ENCODE peak calls at places on chromosomes 3 and 15, in ten cellular contexts. C is astrocyte of the spinal cord, J is mucosa of descending colon, T is K562, M is body of pancreas, S is NB4, L is HFF-Myc, O is A549, Y is tibial artery, B is fibroblast of lung. P is an unnamed sample.

GRCh38 chr3:111758642-111759041 is 100.4 kb upstream of the PHLDB2 start:
- DNase-seq in C (no peak), J (no peak), T (no peak), M (no peak), S (peak), L (no peak), O (no peak), Y (no peak), B (peak), P (peak)

GRCh38 chr15:65212097-65212496 is 824 bp upstream of the CILP start:
- DNase-seq in C (no peak), J (no peak), T (peak), M (no peak), S (peak), L (no peak), O (peak), Y (no peak), B (no peak), P (no peak)

GRCh38 chr3:70040386-70040785 is 40.9 kb downstream of the SAMMSON start:
- DNase-seq in C (no peak), J (no peak), T (no peak), M (no peak), S (no peak), L (no peak), O (no peak), Y (no peak), B (no peak), P (no peak)

GRCh38 chr3:127589600-127590281 is 792 bp downstream of the TPRA1 start:
- DNase-seq in C (peak), J (no peak), T (no peak), M (peak), S (peak), L (no peak), O (no peak), Y (peak), B (no peak), P (no peak)

GRCh38 chr15:38069506-38069905 is 135.1 kb downstream of the TMCO5A start:
- DNase-seq in C (peak), J (peak), T (no peak), M (no peak), S (peak), L (peak), O (peak), Y (peak), B (peak), P (peak)

GRCh38 chr3:52934626-52935530 is 37.5 kb upstream of the STIMATE start:
- DNase-seq in C (peak), J (no peak), T (peak), M (peak), S (peak), L (peak), O (peak), Y (no peak), B (peak), P (peak)

GRCh38 chr3:134357914-134358811 is 16.1 kb downstream of the AMOTL2 start:
- DNase-seq in C (peak), J (peak), T (peak), M (peak), S (peak), L (peak), O (no peak), Y (peak), B (peak), P (peak)

GRCh38 chr3:63295806-63296205 is 17.7 kb downstream of the SYNPR start:
- DNase-seq in C (no peak), J (no peak), T (no peak), M (peak), S (no peak), L (no peak), O (no peak), Y (no peak), B (no peak), P (no peak)

GRCh38 chr3:56042326-56042951 is 425.8 kb downstream of the ERC2 start:
- DNase-seq in C (peak), J (no peak), T (peak), M (no peak), S (peak), L (peak), O (peak), Y (no peak), B (peak), P (peak)

GRCh38 chr3:172142074-172143059 is 103.0 kb downstream of the FNDC3B start:
- DNase-seq in C (peak), J (no peak), T (no peak), M (no peak), S (peak), L (peak), O (no peak), Y (no peak), B (peak), P (peak)

GRCh38 chr3:156865732-156866131 is 39.6 kb downstream of the LEKR1 start:
- DNase-seq in C (peak), J (no peak), T (no peak), M (no peak), S (no peak), L (no peak), O (no peak), Y (no peak), B (peak), P (peak)

GRCh38 chr15:85396554-85396953 is 16.2 kb downstream of the AKAP13 start:
- DNase-seq in C (no peak), J (no peak), T (no peak), M (no peak), S (no peak), L (no peak), O (no peak), Y (no peak), B (no peak), P (no peak)

GRCh38 chr3:10746001-10746400 is 70.0 kb upstream of the SLC6A11 start:
- DNase-seq in C (no peak), J (no peak), T (no peak), M (no peak), S (no peak), L (no peak), O (no peak), Y (no peak), B (no peak), P (no peak)

GRCh38 chr3:66572938-66573710 is 72.3 kb upstream of the LRIG1 start:
- DNase-seq in C (no peak), J (no peak), T (peak), M (no peak), S (peak), L (no peak), O (peak), Y (no peak), B (no peak), P (no peak)

GRCh38 chr3:198079771-198080520 is 119.9 kb downstream of the LMLN start:
- DNase-seq in C (no peak), J (no peak), T (peak), M (peak), S (peak), L (no peak), O (no peak), Y (no peak), B (peak), P (no peak)

GRCh38 chr15:62848631-62849050 is 193.9 kb upstream of the TPM1 start:
- DNase-seq in C (no peak), J (no peak), T (no peak), M (no peak), S (no peak), L (no peak), O (no peak), Y (no peak), B (peak), P (peak)
- TF ChIP-seq CTCF in C (peak), J (no peak), T (no peak), M (no peak), S (no peak), L (no peak), O (peak), Y (no peak), B (peak), P (no peak)

DNA sequence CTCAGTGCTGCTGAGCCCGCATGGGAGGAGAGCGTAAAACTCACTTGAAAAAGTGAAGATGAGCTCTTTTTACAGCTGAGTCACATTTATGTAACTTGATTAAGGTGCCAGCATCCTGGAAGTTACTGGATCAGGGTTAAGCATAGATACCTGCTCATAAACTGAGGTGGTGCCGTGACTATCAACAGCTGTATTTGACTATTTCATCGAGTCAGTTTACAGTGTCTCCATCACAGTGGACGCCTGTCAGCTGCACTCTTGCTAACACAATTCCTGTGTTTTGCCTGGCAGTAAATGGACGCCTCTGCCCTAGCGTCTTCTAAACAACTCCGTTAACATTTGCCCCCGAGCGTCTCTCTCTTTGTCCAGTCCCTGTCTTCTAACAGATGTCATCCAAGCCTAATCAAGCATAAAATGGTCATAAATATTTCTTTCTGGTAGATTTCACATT is 414.5 kb downstream of the FOXP1 start:
- DNase-seq in C (peak), J (no peak), T (no peak), M (no peak), S (no peak), L (no peak), O (no peak), Y (no peak), B (peak), P (no peak)
- H3K4me3 ChIP-seq in C (no peak), J (no peak), T (no peak), M (no peak), S (no peak), L (no peak), O (no peak), Y (peak), B (no peak), P (no peak)

DNA sequence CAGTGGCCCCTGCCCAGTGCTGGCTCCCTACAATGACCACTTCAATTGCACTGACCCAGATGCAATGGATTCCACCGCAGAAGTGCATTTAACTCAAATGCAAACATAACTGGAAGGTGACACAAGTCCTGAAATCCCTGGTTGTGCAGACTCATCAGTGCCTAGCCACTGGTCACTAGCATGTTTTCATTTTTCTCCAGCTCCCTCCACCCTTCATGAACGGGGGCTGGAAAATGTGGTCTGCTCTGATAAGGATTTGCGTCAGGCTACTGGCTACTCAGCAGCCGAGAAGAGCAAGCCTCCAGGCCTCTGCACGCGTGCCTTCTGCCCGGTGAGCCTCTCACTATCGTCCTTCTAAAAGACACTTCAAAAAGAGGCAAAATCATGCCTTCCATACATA is 27.4 kb upstream of the FURIN start:
- DNase-seq in C (no peak), J (no peak), T (peak), M (no peak), S (peak), L (no peak), O (no peak), Y (no peak), B (peak), P (no peak)
- TF ChIP-seq CTCF in C (no peak), J (no peak), T (no peak), M (no peak), S (no peak), L (no peak), O (no peak), Y (no peak), B (no peak), P (no peak)

GRCh38 chr3:128727485-128727884 is 1.5 kb downstream of the RAB7A start:
- DNase-seq in C (no peak), J (no peak), T (no peak), M (no peak), S (no peak), L (no peak), O (no peak), Y (no peak), B (no peak), P (no peak)
- H3K4me3 ChIP-seq in C (peak), J (no peak), T (peak), M (peak), S (peak), L (peak), O (peak), Y (peak), B (peak), P (peak)

GRCh38 chr15:63503739-63504246 is 600 bp upstream of the USP3 start:
- DNase-seq in C (peak), J (peak), T (peak), M (peak), S (peak), L (no peak), O (peak), Y (no peak), B (peak), P (peak)

GRCh38 chr15:63502843-63503738 is 1.3 kb upstream of the USP3 start:
- DNase-seq in C (peak), J (peak), T (peak), M (peak), S (peak), L (no peak), O (peak), Y (peak), B (peak), P (peak)

GRCh38 chr15:63504979-63505841 is 817 bp downstream of the USP3 start:
- DNase-seq in C (peak), J (peak), T (peak), M (peak), S (peak), L (no peak), O (no peak), Y (peak), B (peak), P (peak)

GRCh38 chr15:63505842-63506222 is 1.4 kb downstream of the USP3 start:
- DNase-seq in C (no peak), J (no peak), T (no peak), M (no peak), S (no peak), L (no peak), O (no peak), Y (no peak), B (peak), P (no peak)

DNA sequence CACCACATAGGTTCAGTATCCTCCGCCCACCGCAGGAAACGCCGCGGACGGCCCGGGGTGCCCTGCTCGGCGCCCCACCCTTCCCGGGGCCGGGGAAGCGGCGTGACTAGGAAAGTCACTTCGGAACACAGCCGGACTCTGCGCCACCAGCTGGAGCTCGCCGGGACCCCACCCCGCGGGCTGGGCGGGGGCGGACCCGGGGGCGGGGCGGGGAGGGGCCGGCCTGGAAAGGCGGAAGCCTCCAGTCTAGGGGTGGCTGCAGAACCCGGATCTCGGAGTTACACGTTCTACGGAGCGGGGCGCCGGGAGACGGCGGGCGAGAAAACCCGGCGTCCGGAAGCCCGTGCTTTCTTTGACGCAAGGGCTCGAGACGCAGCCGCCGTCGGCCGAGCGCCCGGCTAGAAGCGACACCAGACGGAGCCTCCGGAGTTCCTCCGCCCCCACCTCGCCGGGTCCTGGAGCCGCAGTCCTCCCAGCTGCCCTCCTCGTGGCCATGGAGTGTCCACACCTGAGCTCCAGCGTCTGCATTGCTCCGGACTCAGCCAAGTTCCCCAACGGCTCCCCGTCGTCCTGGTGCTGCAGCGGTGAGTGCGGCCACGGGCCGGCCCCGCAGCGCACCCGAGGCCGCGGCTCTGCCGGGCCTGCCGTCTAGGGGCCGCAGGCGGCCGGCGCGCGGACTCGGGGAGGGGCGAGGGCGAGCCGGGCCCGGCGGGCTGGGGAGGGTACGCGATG is at the start of gene USP3:
- DNase-seq in C (peak), J (peak), T (peak), M (peak), S (peak), L (peak), O (peak), Y (peak), B (peak), P (peak)
- TF ChIP-seq CTCF in C (peak), J (no peak), T (peak), M (peak), S (no peak), L (no peak), O (peak), Y (peak), B (peak), P (no peak)

P was measured in foreskin fibroblast.